ENCODE peak calls at places on chromosomes 12 and 14, in seven cellular contexts. Z, O, S, R, B, Q and W are unnamed samples.

GRCh38 chr12:96908170-96908675 is 1.2 kb downstream of the NEDD1 start:
- DNase-seq in R (no peak), Q (no peak), O (no peak), S (peak), Z (no peak), B (peak), W (no peak)

GRCh38 chr14:33794791-33795300 is 156.0 kb downstream of the EGLN3 start:
- DNase-seq in Q (no peak), R (peak), Z (no peak), B (no peak), S (no peak), O (peak), W (no peak)

GRCh38 chr12:108890208-108890607 is 10.3 kb downstream of the DAO start:
- DNase-seq in R (no peak), B (no peak), Q (no peak), O (no peak), S (peak), Z (no peak), W (no peak)

GRCh38 chr12:39037115-39037514 is 131.7 kb upstream of the CPNE8 start:
- DNase-seq in B (no peak), Z (no peak), O (no peak), R (no peak), Q (no peak), S (no peak), W (no peak)

GRCh38 chr14:94384342-94384741 is 4.1 kb downstream of the SERPINA1 start:
- DNase-seq in R (no peak), S (no peak), B (no peak), Z (no peak), Q (no peak), O (no peak), W (no peak)

GRCh38 chr12:47394070-47394469 is 311.8 kb downstream of the RPAP3 start:
- DNase-seq in B (no peak), O (no peak), S (no peak), Q (no peak), Z (no peak), R (peak), W (no peak)

GRCh38 chr14:72646861-72647528 is 246.9 kb downstream of the DPF3 start:
- DNase-seq in Z (no peak), B (no peak), R (peak), S (no peak), O (peak), Q (no peak), W (no peak)

GRCh38 chr12:56157201-56158028 is 744 bp upstream of the MYL6 start:
- DNase-seq in Z (peak), B (peak), S (peak), R (peak), O (peak), Q (peak), W (peak)

GRCh38 chr12:102543931-102544485 is 63.6 kb upstream of the IGF1 start:
- DNase-seq in Q (no peak), Z (no peak), S (no peak), O (no peak), B (no peak), R (no peak), W (no peak)

GRCh38 chr14:66645716-66646115 is 137.8 kb downstream of the GPHN start:
- DNase-seq in R (peak), B (no peak), Z (no peak), Q (no peak), O (no peak), S (no peak), W (no peak)

GRCh38 chr12:82672811-82673495 is 13.8 kb upstream of the TMTC2 start:
- DNase-seq in R (no peak), Z (no peak), B (no peak), S (no peak), O (no peak), Q (no peak), W (no peak)

GRCh38 chr12:24630446-24630845 is 318.5 kb downstream of the BCAT1 start:
- DNase-seq in Q (no peak), O (no peak), Z (no peak), R (no peak), S (no peak), B (no peak), W (no peak)

GRCh38 chr12:24631691-24632090 is 317.2 kb downstream of the BCAT1 start:
- DNase-seq in B (no peak), O (no peak), R (no peak), Q (no peak), Z (no peak), S (no peak), W (no peak)
- TF ChIP-seq CTCF in B (no peak), O (no peak), R (no peak), Q (no peak), Z (no peak), S (no peak), W (no peak)

GRCh38 chr12:105104762-105105161 is 2.8 kb upstream of the WASHC4 start:
- DNase-seq in S (no peak), Q (no peak), B (no peak), Z (no peak), R (no peak), O (no peak), W (no peak)

GRCh38 chr12:105102673-105103072 is 4.9 kb upstream of the WASHC4 start:
- DNase-seq in R (no peak), O (no peak), S (no peak), B (no peak), Z (no peak), Q (no peak), W (no peak)

GRCh38 chr12:105099355-105099754 is 8.2 kb upstream of the WASHC4 start:
- DNase-seq in O (no peak), Q (no peak), Z (no peak), S (no peak), B (no peak), R (no peak), W (no peak)

GRCh38 chr12:105100207-105100985 is 7.1 kb upstream of the WASHC4 start:
- DNase-seq in O (peak), B (no peak), S (no peak), R (peak), Z (no peak), Q (no peak), W (no peak)

DNA sequence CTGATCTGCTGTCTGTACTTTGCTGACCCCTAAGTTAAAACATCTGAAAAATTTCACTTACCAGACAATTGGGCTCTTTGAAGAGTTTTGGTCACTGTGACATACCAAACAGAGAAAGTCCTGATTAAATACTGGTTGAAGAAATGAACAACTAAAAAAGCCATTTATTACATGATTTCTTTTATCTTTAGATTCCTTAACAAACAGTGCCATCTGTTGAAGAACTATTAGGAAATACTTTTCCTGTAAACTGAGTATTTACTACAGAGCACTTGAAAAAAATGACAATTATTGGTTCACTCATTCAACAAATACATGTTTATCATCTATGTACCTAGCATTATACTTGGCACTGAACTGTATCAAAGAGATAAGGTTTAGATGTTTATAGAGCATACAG is 6.5 kb upstream of the WASHC4 start:
- DNase-seq in Q (no peak), O (no peak), S (no peak), B (no peak), R (no peak), Z (no peak), W (no peak)
- TF ChIP-seq CTCF in Q (no peak), O (no peak), S (no peak), B (peak), R (no peak), Z (no peak), W (peak)

GRCh38 chr12:52534482-52534881 is 14.3 kb upstream of the KRT5 start:
- DNase-seq in O (no peak), Q (no peak), B (no peak), Z (no peak), R (no peak), S (peak), W (no peak)
- TF ChIP-seq CTCF in O (no peak), Q (no peak), B (peak), Z (no peak), R (no peak), S (peak), W (peak)

GRCh38 chr12:116959198-116959460 is 48.4 kb downstream of the FBXW8 start:
- DNase-seq in B (no peak), Z (no peak), R (peak), O (no peak), Q (no peak), S (no peak), W (no peak)

GRCh38 chr12:116954700-116955381 is 44.1 kb downstream of the FBXW8 start:
- DNase-seq in B (no peak), S (no peak), Z (no peak), R (no peak), O (no peak), Q (peak), W (no peak)

GRCh38 chr12:116958402-116959197 is 47.9 kb downstream of the FBXW8 start:
- DNase-seq in Q (no peak), R (peak), B (no peak), S (no peak), O (no peak), Z (no peak), W (no peak)

GRCh38 chr12:116959845-116960514 is 49.2 kb downstream of the FBXW8 start:
- DNase-seq in Z (no peak), Q (no peak), R (peak), S (no peak), O (no peak), B (no peak), W (no peak)

GRCh38 chr12:116955382-116956021 is 44.8 kb downstream of the FBXW8 start:
- DNase-seq in Z (peak), S (peak), Q (peak), R (no peak), O (no peak), B (peak), W (no peak)
- TF ChIP-seq CTCF in Z (peak), S (no peak), Q (no peak), R (no peak), O (no peak), B (peak), W (peak)

GRCh38 chr14:30874120-30874998 is at the start of gene COCH:
- DNase-seq in Z (peak), S (peak), O (no peak), R (peak), Q (peak), B (peak), W (peak)
- TF ChIP-seq CTCF in Z (peak), S (peak), O (no peak), R (no peak), Q (no peak), B (peak), W (peak)

GRCh38 chr14:49134940-49135339 is 451.2 kb downstream of the RPS29 start:
- DNase-seq in B (no peak), R (no peak), Q (no peak), S (no peak), O (no peak), Z (no peak), W (no peak)
- TF ChIP-seq CTCF in B (no peak), R (no peak), Q (no peak), S (no peak), O (no peak), Z (no peak), W (no peak)

GRCh38 chr12:122422769-122423257 is 344 bp upstream of the CLIP1 start:
- DNase-seq in Q (no peak), B (peak), S (peak), O (peak), R (peak), Z (peak), W (no peak)
- TF ChIP-seq CTCF in Q (no peak), B (no peak), S (no peak), O (no peak), R (no peak), Z (no peak), W (no peak)

GRCh38 chr14:76424359-76424758 is 48.4 kb downstream of the ESRRB start:
- DNase-seq in Q (no peak), R (no peak), S (no peak), B (no peak), Z (no peak), O (no peak), W (no peak)
- TF ChIP-seq CTCF in Q (no peak), R (no peak), S (no peak), B (no peak), Z (no peak), O (no peak), W (no peak)